ENCODE peak calls at places on chromosomes 2 and 18, in five cellular contexts. One of them, this sample, is unnamed.

GRCh38 chr2:231161252-231162035 is 36.6 kb upstream of the HTR2B start:
- DNase-seq in AG09319: no peak
- DNase-seq in fibroblast of villous mesenchyme: no peak
- DNase-seq in NCI-H1417: no peak
- DNase-seq in activated T-cell treated with anti-CD3 and anti-CD28 coated beads, Interleukin-2, amount 50 U/mL, for 4 hours: no peak
- DNase-seq in this sample: no peak

GRCh38 chr2:199228887-199229819 is 228.6 kb downstream of the SATB2 start:
- DNase-seq in AG09319: peak
- DNase-seq in fibroblast of villous mesenchyme: peak
- DNase-seq in activated T-cell treated with anti-CD3 and anti-CD28 coated beads, Interleukin-2, amount 50 U/mL, for 4 hours: no peak
- DNase-seq in NCI-H1417: no peak
- DNase-seq in this sample: no peak

GRCh38 chr2:238938460-238939055 is 90.7 kb downstream of the TWIST2 start:
- DNase-seq in NCI-H1417: no peak
- DNase-seq in activated T-cell treated with anti-CD3 and anti-CD28 coated beads, Interleukin-2, amount 50 U/mL, for 4 hours: no peak
- DNase-seq in fibroblast of villous mesenchyme: peak
- DNase-seq in AG09319: peak
- DNase-seq in this sample: no peak

GRCh38 chr2:216849987-216850386 is 9.9 kb downstream of the TNP1 start:
- DNase-seq in NCI-H1417: no peak
- DNase-seq in fibroblast of villous mesenchyme: no peak
- DNase-seq in activated T-cell treated with anti-CD3 and anti-CD28 coated beads, Interleukin-2, amount 50 U/mL, for 4 hours: peak
- DNase-seq in AG09319: no peak
- DNase-seq in this sample: no peak

GRCh38 chr2:34102359-34102758 is 503.3 kb upstream of the FAM98A start:
- DNase-seq in activated T-cell treated with anti-CD3 and anti-CD28 coated beads, Interleukin-2, amount 50 U/mL, for 4 hours: no peak
- DNase-seq in NCI-H1417: no peak
- DNase-seq in fibroblast of villous mesenchyme: no peak
- DNase-seq in AG09319: no peak
- DNase-seq in this sample: no peak

GRCh38 chr2:88671786-88672427 is 19.6 kb upstream of the RPIA start:
- DNase-seq in activated T-cell treated with anti-CD3 and anti-CD28 coated beads, Interleukin-2, amount 50 U/mL, for 4 hours: no peak
- DNase-seq in NCI-H1417: peak
- DNase-seq in fibroblast of villous mesenchyme: peak
- DNase-seq in AG09319: no peak
- DNase-seq in this sample: no peak

GRCh38 chr2:240812721-240813120 is 7.3 kb downstream of the KIF1A start:
- DNase-seq in activated T-cell treated with anti-CD3 and anti-CD28 coated beads, Interleukin-2, amount 50 U/mL, for 4 hours: no peak
- DNase-seq in fibroblast of villous mesenchyme: no peak
- DNase-seq in NCI-H1417: no peak
- DNase-seq in AG09319: no peak
- DNase-seq in this sample: no peak

GRCh38 chr18:46001892-46002291 is 34.8 kb upstream of the EPG5 start:
- DNase-seq in NCI-H1417: no peak
- DNase-seq in fibroblast of villous mesenchyme: no peak
- DNase-seq in AG09319: no peak
- DNase-seq in activated T-cell treated with anti-CD3 and anti-CD28 coated beads, Interleukin-2, amount 50 U/mL, for 4 hours: no peak
- DNase-seq in this sample: no peak

GRCh38 chr18:21991081-21991534 is 178.3 kb upstream of the GATA6 start:
- DNase-seq in NCI-H1417: no peak
- DNase-seq in AG09319: no peak
- DNase-seq in activated T-cell treated with anti-CD3 and anti-CD28 coated beads, Interleukin-2, amount 50 U/mL, for 4 hours: no peak
- DNase-seq in fibroblast of villous mesenchyme: no peak
- DNase-seq in this sample: no peak

GRCh38 chr2:64352292-64352691 is 101.7 kb upstream of the LGALSL start:
- DNase-seq in fibroblast of villous mesenchyme: no peak
- DNase-seq in activated T-cell treated with anti-CD3 and anti-CD28 coated beads, Interleukin-2, amount 50 U/mL, for 4 hours: no peak
- DNase-seq in AG09319: no peak
- DNase-seq in NCI-H1417: no peak
- DNase-seq in this sample: no peak

GRCh38 chr2:46982356-46983064 is 66.9 kb upstream of the MCFD2 start:
- DNase-seq in fibroblast of villous mesenchyme: no peak
- DNase-seq in AG09319: no peak
- DNase-seq in NCI-H1417: no peak
- DNase-seq in activated T-cell treated with anti-CD3 and anti-CD28 coated beads, Interleukin-2, amount 50 U/mL, for 4 hours: no peak
- DNase-seq in this sample: no peak

GRCh38 chr2:43363086-43363485 is 136.7 kb upstream of the ZFP36L2 start:
- DNase-seq in NCI-H1417: no peak
- DNase-seq in AG09319: no peak
- DNase-seq in activated T-cell treated with anti-CD3 and anti-CD28 coated beads, Interleukin-2, amount 50 U/mL, for 4 hours: no peak
- DNase-seq in fibroblast of villous mesenchyme: no peak
- DNase-seq in this sample: no peak

GRCh38 chr2:39743170-39743851 is 35.7 kb downstream of the THUMPD2 start:
- DNase-seq in NCI-H1417: no peak
- DNase-seq in activated T-cell treated with anti-CD3 and anti-CD28 coated beads, Interleukin-2, amount 50 U/mL, for 4 hours: no peak
- DNase-seq in AG09319: no peak
- DNase-seq in fibroblast of villous mesenchyme: no peak
- DNase-seq in this sample: no peak

GRCh38 chr2:26786207-26787023 is 559 bp downstream of the CENPA start:
- DNase-seq in activated T-cell treated with anti-CD3 and anti-CD28 coated beads, Interleukin-2, amount 50 U/mL, for 4 hours: no peak
- DNase-seq in fibroblast of villous mesenchyme: peak
- DNase-seq in NCI-H1417: no peak
- DNase-seq in AG09319: no peak
- DNase-seq in this sample: no peak

GRCh38 chr2:106868199-106868598 is 17.8 kb downstream of the ST6GAL2 start:
- DNase-seq in fibroblast of villous mesenchyme: no peak
- DNase-seq in NCI-H1417: no peak
- DNase-seq in AG09319: no peak
- DNase-seq in activated T-cell treated with anti-CD3 and anti-CD28 coated beads, Interleukin-2, amount 50 U/mL, for 4 hours: no peak
- DNase-seq in this sample: no peak

GRCh38 chr18:8839285-8839684 is 133.9 kb downstream of the MTCL1 start:
- DNase-seq in activated T-cell treated with anti-CD3 and anti-CD28 coated beads, Interleukin-2, amount 50 U/mL, for 4 hours: no peak
- DNase-seq in AG09319: no peak
- DNase-seq in fibroblast of villous mesenchyme: peak
- DNase-seq in NCI-H1417: no peak
- DNase-seq in this sample: no peak

GRCh38 chr2:74538881-74539339 is 9.2 kb downstream of the HTRA2 start:
- DNase-seq in activated T-cell treated with anti-CD3 and anti-CD28 coated beads, Interleukin-2, amount 50 U/mL, for 4 hours: no peak
- DNase-seq in NCI-H1417: no peak
- DNase-seq in AG09319: no peak
- DNase-seq in fibroblast of villous mesenchyme: no peak
- DNase-seq in this sample: no peak